ENCODE peak calls at places on chromosome 7, in six cellular contexts. One of them, this sample, is unnamed.

GRCh38 chr7:107874605-107875446 is 16.2 kb upstream of the DLD start:
- DNase-seq in endothelial cell of umbilical vein: peak; percentile 77
- DNase-seq in suprapubic skin: no peak
- DNase-seq in gastrocnemius medialis: peak; percentile 43
- DNase-seq in esophagus squamous epithelium: no peak
- DNase-seq in breast epithelium: no peak
- DNase-seq in this sample: no peak

GRCh38 chr7:5701085-5701914 is 80.2 kb downstream of the RNF216 start:
- DNase-seq in endothelial cell of umbilical vein: peak; percentile 41
- DNase-seq in suprapubic skin: no peak
- DNase-seq in gastrocnemius medialis: no peak
- DNase-seq in esophagus squamous epithelium: no peak
- DNase-seq in breast epithelium: no peak
- DNase-seq in this sample: no peak

GRCh38 chr7:39709768-39710291 is 86.5 kb downstream of the RALA start:
- DNase-seq in endothelial cell of umbilical vein: peak; percentile 61
- DNase-seq in suprapubic skin: no peak
- DNase-seq in gastrocnemius medialis: no peak
- DNase-seq in esophagus squamous epithelium: no peak
- DNase-seq in breast epithelium: no peak
- DNase-seq in this sample: peak; percentile 17

GRCh38 chr7:152857272-152857671 is 97.7 kb downstream of the ACTR3B start:
- DNase-seq in endothelial cell of umbilical vein: no peak
- DNase-seq in suprapubic skin: no peak
- DNase-seq in gastrocnemius medialis: no peak
- DNase-seq in esophagus squamous epithelium: no peak
- DNase-seq in breast epithelium: no peak
- DNase-seq in this sample: no peak

GRCh38 chr7:7862393-7862792 is 106.2 kb upstream of the GLCCI1 start:
- DNase-seq in endothelial cell of umbilical vein: no peak
- DNase-seq in suprapubic skin: no peak
- DNase-seq in gastrocnemius medialis: no peak
- DNase-seq in esophagus squamous epithelium: no peak
- DNase-seq in breast epithelium: no peak
- DNase-seq in this sample: no peak

GRCh38 chr7:149500910-149501309 is 3.3 kb upstream of the ZNF746 start:
- DNase-seq in endothelial cell of umbilical vein: no peak
- DNase-seq in suprapubic skin: no peak
- DNase-seq in gastrocnemius medialis: no peak
- DNase-seq in esophagus squamous epithelium: no peak
- DNase-seq in breast epithelium: no peak
- DNase-seq in this sample: no peak

GRCh38 chr7:102454423-102454822 is 10.2 kb downstream of the ALKBH4 start:
- DNase-seq in endothelial cell of umbilical vein: no peak
- DNase-seq in suprapubic skin: no peak
- DNase-seq in gastrocnemius medialis: no peak
- DNase-seq in esophagus squamous epithelium: no peak
- DNase-seq in breast epithelium: no peak
- DNase-seq in this sample: no peak

GRCh38 chr7:12154119-12154518 is 57.0 kb upstream of the TMEM106B start:
- DNase-seq in endothelial cell of umbilical vein: no peak
- DNase-seq in suprapubic skin: no peak
- DNase-seq in gastrocnemius medialis: no peak
- DNase-seq in esophagus squamous epithelium: no peak
- DNase-seq in breast epithelium: no peak
- DNase-seq in this sample: no peak

GRCh38 chr7:154587812-154588211 is 415.1 kb downstream of the PAXIP1 start:
- DNase-seq in endothelial cell of umbilical vein: no peak
- DNase-seq in suprapubic skin: no peak
- DNase-seq in gastrocnemius medialis: no peak
- DNase-seq in esophagus squamous epithelium: no peak
- DNase-seq in breast epithelium: no peak
- DNase-seq in this sample: no peak

GRCh38 chr7:52669031-52669430 is 366.4 kb upstream of the POM121L12 start:
- DNase-seq in endothelial cell of umbilical vein: no peak
- DNase-seq in suprapubic skin: no peak
- DNase-seq in gastrocnemius medialis: no peak
- DNase-seq in esophagus squamous epithelium: no peak
- DNase-seq in breast epithelium: no peak
- DNase-seq in this sample: no peak

GRCh38 chr7:45574521-45575500 is 643 bp downstream of the ADCY1 start:
- DNase-seq in endothelial cell of umbilical vein: peak; percentile 25
- DNase-seq in suprapubic skin: peak; percentile 79
- DNase-seq in gastrocnemius medialis: no peak
- DNase-seq in esophagus squamous epithelium: no peak
- DNase-seq in breast epithelium: no peak
- DNase-seq in this sample: no peak

GRCh38 chr7:96426685-96427084 is 104.8 kb upstream of the SLC25A13 start:
- DNase-seq in endothelial cell of umbilical vein: no peak
- DNase-seq in suprapubic skin: no peak
- DNase-seq in gastrocnemius medialis: no peak
- DNase-seq in esophagus squamous epithelium: no peak
- DNase-seq in breast epithelium: no peak
- DNase-seq in this sample: no peak

DNA sequence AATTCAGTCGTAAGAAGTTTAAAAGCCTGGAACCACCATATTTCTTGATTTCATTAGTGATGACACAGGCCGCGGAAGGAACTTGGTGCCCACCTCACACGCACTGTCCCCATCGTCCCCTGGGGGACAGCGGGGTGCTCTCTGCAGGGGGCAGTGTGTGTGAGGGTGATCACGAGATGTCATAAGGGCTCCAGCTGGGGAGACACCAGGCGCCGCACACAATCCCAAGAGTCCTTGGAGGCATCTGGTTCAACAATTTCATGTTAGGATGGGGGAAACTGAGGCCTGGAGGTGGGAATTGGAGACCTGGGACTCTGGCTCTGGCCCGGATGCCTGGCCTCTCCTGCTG is 66.4 kb downstream of the ELFN1 start:
- DNase-seq in endothelial cell of umbilical vein: no peak
- DNase-seq in suprapubic skin: no peak
- DNase-seq in gastrocnemius medialis: no peak
- DNase-seq in esophagus squamous epithelium: no peak
- DNase-seq in breast epithelium: no peak
- DNase-seq in this sample: no peak
- H3K4me1 ChIP-seq in endothelial cell of umbilical vein: no peaks in the 10 kb centered on the region
- H3K4me1 ChIP-seq in suprapubic skin: no peaks in the 10 kb centered on the region
- H3K4me1 ChIP-seq in gastrocnemius medialis: peaks cover 11% of the 10 kb centered on the region
- H3K4me1 ChIP-seq in esophagus squamous epithelium: peaks cover 4% of the 10 kb centered on the region
- H3K4me1 ChIP-seq in breast epithelium: no peaks in the 10 kb centered on the region
- H3K4me1 ChIP-seq in this sample: no peaks in the 10 kb centered on the region

DNA sequence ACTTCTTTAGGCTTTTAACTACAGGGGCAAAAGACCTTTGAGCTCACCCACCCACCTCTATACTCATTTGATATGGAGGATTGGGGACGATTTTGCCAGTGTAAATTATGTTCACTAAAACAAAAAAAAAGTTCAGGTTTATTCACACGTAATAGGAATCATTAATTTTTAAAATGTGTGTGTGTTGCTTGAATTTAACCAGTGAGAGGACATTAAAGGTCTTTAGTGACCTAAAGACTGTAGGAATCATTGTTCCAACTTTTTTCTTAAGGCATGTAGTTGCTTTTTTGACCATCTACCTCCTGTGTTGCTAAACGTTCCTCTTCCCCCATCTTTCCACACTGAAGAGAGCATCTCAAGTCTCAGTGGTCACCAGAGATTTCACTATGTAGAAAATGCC is 1.1 kb downstream of the SSBP1 start:
- DNase-seq in endothelial cell of umbilical vein: no peak
- DNase-seq in suprapubic skin: no peak
- DNase-seq in gastrocnemius medialis: no peak
- DNase-seq in esophagus squamous epithelium: no peak
- DNase-seq in breast epithelium: no peak
- DNase-seq in this sample: no peak
- H3K36me3 ChIP-seq in endothelial cell of umbilical vein: peaks cover 20% of the 10 kb centered on the region
- H3K36me3 ChIP-seq in suprapubic skin: peaks cover 34% of the 10 kb centered on the region
- H3K36me3 ChIP-seq in gastrocnemius medialis: no peaks in the 10 kb centered on the region
- H3K36me3 ChIP-seq in esophagus squamous epithelium: peaks cover 24% of the 10 kb centered on the region
- H3K36me3 ChIP-seq in breast epithelium: peaks cover 12% of the 10 kb centered on the region
- H3K36me3 ChIP-seq in this sample: no peaks in the 10 kb centered on the region

GRCh38 chr7:88218836-88219605 is 817 bp downstream of the SRI start:
- DNase-seq in endothelial cell of umbilical vein: peak; percentile 65
- DNase-seq in suprapubic skin: no peak
- DNase-seq in gastrocnemius medialis: peak; percentile 5
- DNase-seq in esophagus squamous epithelium: no peak
- DNase-seq in breast epithelium: peak; percentile 48
- DNase-seq in this sample: peak; percentile 35
- TF ChIP-seq POLR2A in endothelial cell of umbilical vein: no peak
- TF ChIP-seq POLR2A in suprapubic skin: no peak
- TF ChIP-seq POLR2A in gastrocnemius medialis: no peak
- TF ChIP-seq POLR2A in esophagus squamous epithelium: no peak
- TF ChIP-seq POLR2A in breast epithelium: no peak
- TF ChIP-seq POLR2A in this sample: no peak

DNA sequence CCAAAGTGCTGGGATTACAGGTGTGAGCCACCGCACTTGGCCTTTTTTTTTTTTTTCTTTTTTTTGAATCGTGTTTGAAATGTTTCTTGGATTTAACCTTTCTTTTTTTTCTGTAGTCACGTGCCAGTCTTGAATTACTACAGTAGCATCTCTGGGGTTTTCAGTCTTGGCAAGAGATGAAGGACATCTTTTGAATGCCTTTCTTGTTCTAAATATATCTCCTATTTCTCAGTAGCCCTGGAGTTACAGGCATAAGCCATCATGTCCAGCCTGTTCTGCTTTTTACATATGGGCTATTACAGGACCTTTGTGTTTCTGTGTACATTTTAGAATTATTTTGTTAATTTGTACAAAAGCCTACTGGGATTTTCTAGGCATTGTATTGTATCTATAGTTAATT is 74.1 kb downstream of the TAX1BP1 start:
- DNase-seq in endothelial cell of umbilical vein: no peak
- DNase-seq in suprapubic skin: no peak
- DNase-seq in gastrocnemius medialis: no peak
- DNase-seq in esophagus squamous epithelium: no peak
- DNase-seq in breast epithelium: no peak
- DNase-seq in this sample: no peak
- H3K4me1 ChIP-seq in endothelial cell of umbilical vein: no peaks in the 10 kb centered on the region
- H3K4me1 ChIP-seq in suprapubic skin: no peaks in the 10 kb centered on the region
- H3K4me1 ChIP-seq in gastrocnemius medialis: peaks cover 5% of the 10 kb centered on the region
- H3K4me1 ChIP-seq in esophagus squamous epithelium: no peaks in the 10 kb centered on the region
- H3K4me1 ChIP-seq in breast epithelium: no peaks in the 10 kb centered on the region
- H3K4me1 ChIP-seq in this sample: no peaks in the 10 kb centered on the region

DNA sequence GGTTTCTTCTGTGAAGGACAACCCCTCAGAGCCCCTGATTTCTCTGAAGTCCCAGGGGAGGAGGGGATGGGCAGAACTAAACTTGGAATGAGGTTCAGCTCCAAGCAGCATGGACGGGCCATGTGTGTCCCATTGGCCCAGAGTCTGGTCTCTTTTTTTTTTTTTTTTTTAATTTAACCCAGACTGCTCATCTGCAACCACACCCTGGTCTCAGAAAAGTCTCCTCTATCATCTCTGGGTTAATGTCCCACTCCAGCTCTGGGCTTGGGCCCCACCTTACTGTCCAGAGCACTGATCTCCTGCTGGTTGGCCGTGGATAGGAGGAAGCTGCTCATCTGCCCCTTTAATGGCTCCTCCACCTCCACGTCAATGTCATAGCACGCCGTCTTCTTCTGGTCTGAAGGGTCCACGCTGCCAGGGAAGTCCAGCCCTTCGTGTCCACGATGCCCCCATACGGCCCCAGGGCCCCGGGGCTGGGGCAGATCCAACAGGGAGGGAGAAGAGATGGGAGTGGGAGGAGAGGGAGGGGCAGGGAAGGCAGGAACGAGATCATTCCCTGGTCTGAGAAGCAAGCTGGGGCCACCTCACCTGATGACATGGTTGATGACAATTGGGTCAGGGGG is 7.7 kb downstream of the CHPF2 start:
- DNase-seq in endothelial cell of umbilical vein: no peak
- DNase-seq in suprapubic skin: no peak
- DNase-seq in gastrocnemius medialis: no peak
- DNase-seq in esophagus squamous epithelium: no peak
- DNase-seq in breast epithelium: no peak
- DNase-seq in this sample: no peak
- H3K36me3 ChIP-seq in endothelial cell of umbilical vein: peaks cover 3% of the 10 kb centered on the region
- H3K36me3 ChIP-seq in suprapubic skin: peaks cover 51% of the 10 kb centered on the region
- H3K36me3 ChIP-seq in gastrocnemius medialis: no peaks in the 10 kb centered on the region
- H3K36me3 ChIP-seq in esophagus squamous epithelium: peaks cover 25% of the 10 kb centered on the region
- H3K36me3 ChIP-seq in breast epithelium: no peaks in the 10 kb centered on the region
- H3K36me3 ChIP-seq in this sample: no peaks in the 10 kb centered on the region

GRCh38 chr7:1530946-1531262 is 402 bp downstream of the MAFK start:
- DNase-seq in endothelial cell of umbilical vein: no peak
- DNase-seq in suprapubic skin: no peak
- DNase-seq in gastrocnemius medialis: no peak
- DNase-seq in esophagus squamous epithelium: no peak
- DNase-seq in breast epithelium: no peak
- DNase-seq in this sample: peak; percentile 15

GRCh38 chr7:1533255-1533568 is 2.7 kb downstream of the MAFK start:
- DNase-seq in endothelial cell of umbilical vein: no peak
- DNase-seq in suprapubic skin: no peak
- DNase-seq in gastrocnemius medialis: no peak
- DNase-seq in esophagus squamous epithelium: no peak
- DNase-seq in breast epithelium: no peak
- DNase-seq in this sample: no peak

GRCh38 chr7:1532456-1533254 is 2.2 kb downstream of the MAFK start:
- DNase-seq in endothelial cell of umbilical vein: peak; percentile 97
- DNase-seq in suprapubic skin: peak; percentile 92
- DNase-seq in gastrocnemius medialis: peak; percentile 83
- DNase-seq in esophagus squamous epithelium: no peak
- DNase-seq in breast epithelium: peak; percentile 82
- DNase-seq in this sample: peak; percentile 87

GRCh38 chr7:1531979-1532455 is 1.5 kb downstream of the MAFK start:
- DNase-seq in endothelial cell of umbilical vein: no peak
- DNase-seq in suprapubic skin: no peak
- DNase-seq in gastrocnemius medialis: no peak
- DNase-seq in esophagus squamous epithelium: no peak
- DNase-seq in breast epithelium: no peak
- DNase-seq in this sample: no peak

DNA sequence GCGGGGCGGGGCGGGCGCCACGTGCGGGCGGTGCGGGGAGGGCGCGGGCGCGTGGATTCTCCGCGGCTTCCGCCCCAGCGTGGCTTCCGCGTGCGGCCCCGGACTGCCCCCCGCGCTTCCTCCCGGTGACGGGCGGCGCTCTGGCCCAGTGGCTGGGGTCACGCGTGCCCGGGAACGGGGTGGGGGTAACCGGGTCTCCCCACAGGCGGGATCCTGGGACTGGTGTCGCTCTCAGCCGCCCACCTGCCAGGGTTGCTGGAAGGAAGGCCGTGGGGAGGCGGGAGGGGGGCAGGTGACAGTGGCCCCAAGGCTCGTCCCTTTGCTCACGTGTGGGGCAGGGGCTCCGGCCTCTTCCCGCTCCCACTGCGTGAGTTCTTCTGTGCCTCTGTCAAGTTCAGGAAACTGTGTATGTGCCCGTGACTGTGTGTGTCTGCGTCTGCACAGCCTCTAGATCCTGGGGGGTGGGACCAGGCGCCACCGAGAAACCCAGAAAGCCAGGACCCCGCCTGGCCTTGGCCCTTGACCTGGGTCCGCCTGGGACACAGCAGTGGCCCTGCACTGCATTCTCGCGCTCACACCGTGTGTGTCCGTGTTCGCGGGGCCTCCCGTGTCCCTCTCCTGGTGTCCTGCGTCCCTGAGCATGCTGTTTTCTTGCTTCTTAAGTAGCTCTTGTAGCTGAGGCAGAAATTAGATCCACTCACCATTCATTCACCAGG is 919 bp downstream of the MAFK start:
- DNase-seq in endothelial cell of umbilical vein: peak; percentile 60
- DNase-seq in suprapubic skin: no peak
- DNase-seq in gastrocnemius medialis: peak; percentile 70
- DNase-seq in esophagus squamous epithelium: no peak
- DNase-seq in breast epithelium: no peak
- DNase-seq in this sample: peak; percentile 49
- TF ChIP-seq POLR2A in endothelial cell of umbilical vein: no peak
- TF ChIP-seq POLR2A in suprapubic skin: peak; percentile 22
- TF ChIP-seq POLR2A in gastrocnemius medialis: peak; percentile 43
- TF ChIP-seq POLR2A in esophagus squamous epithelium: no peak
- TF ChIP-seq POLR2A in breast epithelium: peak; percentile 18
- TF ChIP-seq POLR2A in this sample: no peak

This sample was measured in uterus.